ENCODE peak calls at places on chromosomes 5 and 9, in five cellular contexts. P is nucleus accumbens, K is PC-9, G is choroid plexus epithelial cell, Q is mesothelial cell of epicardium. L is an unnamed sample.

GRCh38 chr9:128550770-128551651 is 1.4 kb upstream of the SPTAN1 start:
- DNase-seq in G (peak; percentile 67), P (no peak), K (no peak), Q (no peak), L (no peak)

GRCh38 chr9:109481747-109482325 is 16.3 kb downstream of the PTPN3 start:
- DNase-seq in Q (no peak), P (no peak), G (no peak), K (no peak), L (no peak)

GRCh38 chr5:157747766-157748700 is 4.5 kb downstream of the LSM11 start:
- DNase-seq in K (no peak), Q (no peak), G (peak; percentile 51), P (no peak), L (no peak)

GRCh38 chr5:141783599-141784296 is 94.5 kb downstream of the PCDH1 start:
- DNase-seq in P (no peak), G (no peak), K (peak; percentile 41), Q (no peak), L (no peak)

GRCh38 chr9:112905084-112905483 is 14.4 kb upstream of the SLC46A2 start:
- DNase-seq in P (no peak), G (peak; percentile 21), Q (no peak), K (no peak), L (no peak)

GRCh38 chr9:88837731-88838130 is 153.5 kb upstream of the S1PR3 start:
- DNase-seq in P (no peak), G (no peak), Q (no peak), K (no peak), L (no peak)

GRCh38 chr9:123064662-123065061 is 31.2 kb downstream of the GPR21 start:
- DNase-seq in G (no peak), P (no peak), K (no peak), Q (no peak), L (no peak)

GRCh38 chr5:151296974-151297373 is 6.6 kb downstream of the SLC36A3 start:
- DNase-seq in K (peak; percentile 48), P (no peak), Q (no peak), G (no peak), L (no peak)

GRCh38 chr9:128215491-128216404 is 12.6 kb downstream of the DNM1 start:
- DNase-seq in G (peak; percentile 91), Q (no peak), P (no peak), K (no peak), L (no peak)

GRCh38 chr5:172533058-172533398 is 78.7 kb upstream of the SH3PXD2B start:
- DNase-seq in P (no peak), K (no peak), Q (peak; percentile 13), G (no peak), L (no peak)

GRCh38 chr5:124748687-124749594 is 2.5 kb upstream of the ZNF608 start:
- DNase-seq in Q (peak; percentile 65), P (peak; percentile 84), K (peak; percentile 74), G (peak; percentile 96), L (peak; percentile 81)